ENCODE peak calls at places on chromosome 20, in eight cellular contexts. W, Z, J, M, V, A, P and E are unnamed samples.
A peak's percentile ranks its signal among the peaks of the same experiment; 100 is the strongest.

GRCh38 chr20:57835053-57835452 is 125.2 kb upstream of the PMEPA1 start:
- DNase-seq in W (no peak), Z (no peak), J (no peak), M (no peak), V (no peak), A (no peak), P (no peak), E (no peak)

GRCh38 chr20:61353261-61353995 is 101.4 kb downstream of the CDH4 start:
- DNase-seq in W (no peak), Z (no peak), J (no peak), M (no peak), V (no peak), A (no peak), P (no peak), E (no peak)

GRCh38 chr20:57393321-57394086 is 2.3 kb downstream of the RBM38 start:
- DNase-seq in W (peak; percentile 55), Z (no peak), J (no peak), M (peak; percentile 19), V (no peak), A (no peak), P (no peak), E (no peak)

GRCh38 chr20:37657924-37658800 is 35.7 kb upstream of the CTNNBL1 start:
- DNase-seq in W (no peak), Z (no peak), J (no peak), M (no peak), V (no peak), A (no peak), P (no peak), E (no peak)

GRCh38 chr20:5264807-5265206 is 51.9 kb downstream of the PROKR2 start:
- DNase-seq in W (no peak), Z (no peak), J (no peak), M (no peak), V (no peak), A (no peak), P (no peak), E (no peak)

GRCh38 chr20:53161473-53161872 is 189.3 kb downstream of the TSHZ2 start:
- DNase-seq in W (no peak), Z (no peak), J (no peak), M (no peak), V (peak; percentile 43), A (no peak), P (no peak), E (no peak)

GRCh38 chr20:13338999-13339411 is 117.9 kb downstream of the ISM1 start:
- DNase-seq in W (no peak), Z (no peak), J (no peak), M (no peak), V (no peak), A (no peak), P (no peak), E (no peak)

GRCh38 chr20:45283529-45284065 is 23.0 kb upstream of the RBPJL start:
- DNase-seq in W (peak; percentile 73), Z (no peak), J (no peak), M (no peak), V (no peak), A (no peak), P (no peak), E (no peak)

GRCh38 chr20:25552977-25553376 is 32.4 kb downstream of the NINL start:
- DNase-seq in W (no peak), Z (no peak), J (no peak), M (no peak), V (no peak), A (no peak), P (no peak), E (no peak)

GRCh38 chr20:24002896-24003295 is 14.3 kb upstream of the GGTLC1 start:
- DNase-seq in W (no peak), Z (no peak), J (no peak), M (no peak), V (no peak), A (no peak), P (no peak), E (no peak)

GRCh38 chr20:53738945-53739798 is 145.5 kb upstream of the ZNF217 start:
- DNase-seq in W (peak; percentile 47), Z (no peak), J (no peak), M (no peak), V (no peak), A (no peak), P (no peak), E (peak; percentile 14)

GRCh38 chr20:62834967-62835730 is 18.3 kb downstream of the COL9A3 start:
- DNase-seq in W (no peak), Z (no peak), J (no peak), M (no peak), V (no peak), A (no peak), P (no peak), E (no peak)

GRCh38 chr20:62366370-62367135 is 559 bp downstream of the LAMA5 start:
- DNase-seq in W (peak; percentile 64), Z (peak; percentile 91), J (no peak), M (peak; percentile 27), V (no peak), A (no peak), P (no peak), E (no peak)

GRCh38 chr20:51285684-51286083 is 256.8 kb downstream of the NFATC2 start:
- DNase-seq in W (no peak), Z (no peak), J (no peak), M (no peak), V (no peak), A (no peak), P (no peak), E (no peak)

GRCh38 chr20:32764000-32764960 is 2.1 kb downstream of the DNMT3B start:
- DNase-seq in W (no peak), Z (peak; percentile 96), J (no peak), M (no peak), V (no peak), A (no peak), P (no peak), E (no peak)

GRCh38 chr20:32762754-32763201 is 593 bp downstream of the DNMT3B start:
- DNase-seq in W (no peak), Z (no peak), J (no peak), M (no peak), V (no peak), A (no peak), P (no peak), E (no peak)

GRCh38 chr20:32761417-32761830 is 761 bp upstream of the DNMT3B start:
- DNase-seq in W (no peak), Z (no peak), J (no peak), M (no peak), V (no peak), A (no peak), P (no peak), E (no peak)

GRCh38 chr20:32763202-32763999 is 1.2 kb downstream of the DNMT3B start:
- DNase-seq in W (no peak), Z (peak; percentile 59), J (no peak), M (no peak), V (no peak), A (no peak), P (no peak), E (no peak)

DNA sequence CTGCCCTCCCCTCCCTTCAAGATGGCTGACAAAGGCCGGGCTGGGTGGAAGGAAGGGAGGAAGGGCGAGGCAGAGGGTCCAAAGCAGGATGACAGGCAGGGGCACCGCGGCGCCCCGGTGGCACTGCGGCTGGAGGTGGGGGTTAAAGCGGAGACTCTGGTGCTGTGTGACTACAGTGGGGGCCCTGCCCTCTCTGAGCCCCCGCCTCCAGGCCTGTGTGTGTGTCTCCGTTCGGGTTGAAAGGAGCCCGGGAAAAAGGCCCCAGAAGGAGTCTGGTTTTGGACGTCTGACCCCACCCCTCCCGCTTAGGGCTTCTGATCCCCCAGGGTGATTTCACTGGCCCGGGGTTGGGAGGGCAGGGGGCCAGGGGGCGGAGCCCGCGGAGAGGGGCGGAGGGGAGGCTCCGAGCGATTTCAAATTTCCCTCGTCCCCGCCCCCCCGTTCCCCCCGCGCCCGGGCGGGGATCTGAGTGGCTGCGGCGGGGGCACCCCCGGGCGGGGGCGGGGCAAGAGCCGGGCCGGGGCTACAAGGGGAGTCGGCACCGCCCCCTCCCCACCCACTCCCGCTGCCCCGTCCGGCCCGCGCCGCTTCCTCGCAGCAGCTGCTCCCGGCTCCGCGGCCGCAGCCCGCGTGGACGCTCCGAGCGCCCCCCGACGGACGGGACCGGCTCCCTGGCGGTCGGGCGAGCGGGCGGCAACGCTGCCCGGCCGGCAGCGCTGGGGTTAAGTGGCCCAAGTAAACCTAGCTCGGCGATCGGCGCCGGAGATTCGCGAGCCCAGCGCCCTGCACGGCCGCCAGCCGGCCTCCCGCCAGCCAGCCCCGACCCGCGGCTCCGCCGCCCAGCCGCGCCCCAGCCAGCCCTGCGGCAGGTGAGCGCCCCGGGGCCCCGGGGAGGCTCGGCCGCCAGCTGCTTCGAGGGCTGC is at the start of gene DNMT3B:
- DNase-seq in W (peak; percentile 51), Z (peak; percentile 99), J (no peak), M (peak; percentile 81), V (peak; percentile 75), A (no peak), P (peak; percentile 62), E (peak; percentile 71)
- TF ChIP-seq CTCF in W (no peak), Z (peak; percentile 56), J (no peak), M (peak; percentile 22), V (no peak), A (peak; percentile 26), P (no peak), E (no peak)

DNA sequence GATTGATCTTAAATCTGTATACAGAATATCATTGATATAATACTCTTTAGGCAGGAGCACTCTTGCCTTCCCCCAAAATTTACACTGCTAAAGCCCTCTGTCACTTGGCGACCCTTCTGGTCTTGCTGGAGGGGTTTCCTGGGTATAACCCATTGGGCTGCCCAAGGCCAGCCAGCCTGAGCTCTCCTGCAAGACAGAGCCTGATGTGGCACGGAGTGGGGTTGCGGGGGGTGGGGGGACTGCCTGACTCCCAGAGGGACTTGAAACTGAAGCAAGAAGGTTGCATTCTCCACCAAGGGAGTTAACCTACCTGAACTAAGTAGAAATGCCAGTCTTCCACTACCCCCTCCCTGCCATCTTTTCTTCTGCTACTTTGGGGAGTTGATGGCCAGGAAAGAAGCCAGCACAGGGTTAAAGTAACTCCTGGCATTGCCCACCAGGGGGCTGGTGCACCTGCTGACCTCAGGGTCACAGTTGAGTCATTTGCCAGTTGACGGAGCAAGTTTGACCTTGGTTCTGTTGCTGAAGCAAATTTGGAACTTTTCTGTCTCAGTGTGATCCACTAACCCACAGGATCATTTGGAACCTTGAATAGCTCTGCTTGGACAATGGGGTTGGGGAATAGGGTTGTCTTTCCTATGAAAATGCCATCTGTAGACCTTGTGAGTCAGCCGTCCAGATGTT is 79.4 kb downstream of the ASXL1 start:
- DNase-seq in W (no peak), Z (peak; percentile 72), J (no peak), M (no peak), V (no peak), A (no peak), P (no peak), E (no peak)
- TF ChIP-seq CTCF in W (peak; percentile 33), Z (peak; percentile 56), J (peak; percentile 9), M (no peak), V (peak; percentile 37), A (no peak), P (peak; percentile 26), E (peak; percentile 31)

GRCh38 chr20:18032977-18033892 is 24.5 kb downstream of the OVOL2 start:
- DNase-seq in W (no peak), Z (peak; percentile 72), J (no peak), M (no peak), V (no peak), A (no peak), P (no peak), E (no peak)
- TF ChIP-seq CTCF in W (peak; percentile 32), Z (peak; percentile 28), J (no peak), M (no peak), V (no peak), A (peak; percentile 6), P (no peak), E (peak; percentile 17)

DNA sequence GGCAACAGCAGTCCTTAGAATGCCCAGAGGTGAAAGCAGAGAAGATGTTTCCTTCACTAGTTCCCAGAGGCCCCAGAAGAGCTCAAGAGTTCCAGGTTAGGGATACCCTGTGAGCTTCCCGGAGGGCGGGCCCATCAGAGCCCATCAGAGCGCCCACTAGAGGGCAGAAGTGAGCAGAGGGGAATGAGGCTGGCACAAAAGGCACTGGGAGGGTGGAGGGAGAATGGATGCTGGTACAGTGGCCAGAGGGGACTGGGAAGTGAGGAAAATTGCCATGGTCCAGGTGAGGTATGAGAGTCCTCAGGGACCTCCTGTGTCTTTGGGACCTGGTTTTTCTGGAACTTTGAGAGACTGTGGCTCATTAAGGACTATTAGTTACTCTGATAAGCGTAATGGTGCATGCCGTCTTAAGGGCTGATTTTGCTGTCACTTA is 57.3 kb downstream of the LINC00237 start:
- DNase-seq in W (no peak), Z (peak; percentile 88), J (no peak), M (peak; percentile 17), V (peak; percentile 42), A (no peak), P (peak; percentile 17), E (peak; percentile 5)
- TF ChIP-seq CTCF in W (peak; percentile 74), Z (peak; percentile 95), J (peak; percentile 14), M (peak; percentile 50), V (peak; percentile 74), A (peak; percentile 57), P (peak; percentile 65), E (peak; percentile 55)